ENCODE peak calls at places on chromosomes 1 and 21, in five cellular contexts. One of them, this sample, is unnamed.

GRCh38 chr1:20381045-20381641 is 90.5 kb downstream of the VWA5B1 start:
- DNase-seq in right lobe of liver: no peak
- DNase-seq in IMR-90: no peak
- DNase-seq in A549: no peak
- DNase-seq in esophagus muscularis mucosa: no peak
- DNase-seq in this sample: no peak

GRCh38 chr1:37035828-37036666 is 1.7 kb upstream of the GRIK3 start:
- DNase-seq in right lobe of liver: no peak
- DNase-seq in esophagus muscularis mucosa: no peak
- DNase-seq in A549: no peak
- DNase-seq in IMR-90: no peak
- DNase-seq in this sample: peak; percentile 81

GRCh38 chr1:191669629-191670028 is 488.6 kb upstream of the RGS18 start:
- DNase-seq in esophagus muscularis mucosa: no peak
- DNase-seq in IMR-90: peak; percentile 35
- DNase-seq in right lobe of liver: no peak
- DNase-seq in A549: no peak
- DNase-seq in this sample: no peak

GRCh38 chr21:16195476-16195875 is 465.7 kb downstream of the USP25 start:
- DNase-seq in esophagus muscularis mucosa: no peak
- DNase-seq in right lobe of liver: no peak
- DNase-seq in A549: peak; percentile 39
- DNase-seq in IMR-90: peak; percentile 70
- DNase-seq in this sample: no peak

GRCh38 chr21:45489480-45489982 is 52.7 kb downstream of the SLC19A1 start:
- DNase-seq in right lobe of liver: no peak
- DNase-seq in esophagus muscularis mucosa: no peak
- DNase-seq in A549: no peak
- DNase-seq in IMR-90: no peak
- DNase-seq in this sample: no peak

GRCh38 chr1:160161965-160162705 is 10.7 kb downstream of the ATP1A4 start:
- DNase-seq in IMR-90: peak; percentile 22
- DNase-seq in right lobe of liver: no peak
- DNase-seq in A549: peak; percentile 27
- DNase-seq in esophagus muscularis mucosa: no peak
- DNase-seq in this sample: no peak

GRCh38 chr1:18932879-18933278 is 23.6 kb downstream of the IFFO2 start:
- DNase-seq in esophagus muscularis mucosa: no peak
- DNase-seq in right lobe of liver: no peak
- DNase-seq in A549: no peak
- DNase-seq in IMR-90: no peak
- DNase-seq in this sample: no peak

GRCh38 chr1:95325337-95325736 is 91.3 kb downstream of the RWDD3 start:
- DNase-seq in A549: no peak
- DNase-seq in IMR-90: no peak
- DNase-seq in esophagus muscularis mucosa: no peak
- DNase-seq in right lobe of liver: no peak
- DNase-seq in this sample: no peak

GRCh38 chr21:45152265-45152746 is 77.9 kb downstream of the ADARB1 start:
- DNase-seq in right lobe of liver: peak; percentile 51
- DNase-seq in esophagus muscularis mucosa: no peak
- DNase-seq in IMR-90: no peak
- DNase-seq in A549: no peak
- DNase-seq in this sample: peak; percentile 92

GRCh38 chr1:19038096-19038495 is 81.6 kb upstream of the IFFO2 start:
- DNase-seq in esophagus muscularis mucosa: no peak
- DNase-seq in IMR-90: no peak
- DNase-seq in right lobe of liver: no peak
- DNase-seq in A549: no peak
- DNase-seq in this sample: peak; percentile 18

GRCh38 chr1:53187371-53187770 is 9.3 kb upstream of the CPT2 start:
- DNase-seq in esophagus muscularis mucosa: no peak
- DNase-seq in IMR-90: no peak
- DNase-seq in right lobe of liver: no peak
- DNase-seq in A549: no peak
- DNase-seq in this sample: no peak

GRCh38 chr1:203320546-203321272 is 15.4 kb downstream of the BTG2 start:
- DNase-seq in A549: no peak
- DNase-seq in right lobe of liver: no peak
- DNase-seq in IMR-90: peak; percentile 63
- DNase-seq in esophagus muscularis mucosa: no peak
- DNase-seq in this sample: peak; percentile 93

GRCh38 chr1:153217212-153217611 is at the start of gene PRR9:
- DNase-seq in IMR-90: no peak
- DNase-seq in esophagus muscularis mucosa: no peak
- DNase-seq in A549: no peak
- DNase-seq in right lobe of liver: no peak
- DNase-seq in this sample: no peak

GRCh38 chr1:161427733-161428516 is 60.2 kb upstream of the CFAP126 start:
- DNase-seq in IMR-90: peak; percentile 68
- DNase-seq in A549: peak; percentile 82
- DNase-seq in right lobe of liver: no peak
- DNase-seq in esophagus muscularis mucosa: no peak
- DNase-seq in this sample: no peak

GRCh38 chr1:6461538-6462411 is 4.2 kb downstream of the TNFRSF25 start:
- DNase-seq in right lobe of liver: no peak
- DNase-seq in A549: no peak
- DNase-seq in IMR-90: no peak
- DNase-seq in esophagus muscularis mucosa: no peak
- DNase-seq in this sample: no peak

GRCh38 chr1:78367700-78368099 is 123.1 kb upstream of the PTGFR start:
- DNase-seq in A549: no peak
- DNase-seq in esophagus muscularis mucosa: no peak
- DNase-seq in right lobe of liver: no peak
- DNase-seq in IMR-90: no peak
- DNase-seq in this sample: no peak

GRCh38 chr1:24914226-24915069 is 15.6 kb downstream of the RUNX3 start:
- DNase-seq in IMR-90: peak; percentile 47
- DNase-seq in right lobe of liver: no peak
- DNase-seq in A549: no peak
- DNase-seq in esophagus muscularis mucosa: no peak
- DNase-seq in this sample: no peak

GRCh38 chr21:43318841-43319781 is 107.8 kb downstream of the SIK1 start:
- DNase-seq in right lobe of liver: no peak
- DNase-seq in A549: peak; percentile 55
- DNase-seq in esophagus muscularis mucosa: no peak
- DNase-seq in IMR-90: peak; percentile 87
- DNase-seq in this sample: no peak

GRCh38 chr1:77540501-77541161 is 141.8 kb downstream of the ZZZ3 start:
- DNase-seq in A549: peak; percentile 24
- DNase-seq in esophagus muscularis mucosa: no peak
- DNase-seq in IMR-90: peak; percentile 51
- DNase-seq in right lobe of liver: no peak
- DNase-seq in this sample: no peak

GRCh38 chr1:22204989-22205913 is 62.4 kb upstream of the WNT4 start:
- DNase-seq in right lobe of liver: no peak
- DNase-seq in A549: peak; percentile 10
- DNase-seq in esophagus muscularis mucosa: no peak
- DNase-seq in IMR-90: no peak
- DNase-seq in this sample: peak; percentile 69

GRCh38 chr1:207251066-207251465 is 70.4 kb upstream of the CD55 start:
- DNase-seq in right lobe of liver: no peak
- DNase-seq in IMR-90: no peak
- DNase-seq in A549: no peak
- DNase-seq in esophagus muscularis mucosa: no peak
- DNase-seq in this sample: no peak

GRCh38 chr1:176829261-176829976 is 335.1 kb downstream of the ASTN1 start:
- DNase-seq in A549: no peak
- DNase-seq in IMR-90: no peak
- DNase-seq in right lobe of liver: no peak
- DNase-seq in esophagus muscularis mucosa: no peak
- DNase-seq in this sample: no peak

DNA sequence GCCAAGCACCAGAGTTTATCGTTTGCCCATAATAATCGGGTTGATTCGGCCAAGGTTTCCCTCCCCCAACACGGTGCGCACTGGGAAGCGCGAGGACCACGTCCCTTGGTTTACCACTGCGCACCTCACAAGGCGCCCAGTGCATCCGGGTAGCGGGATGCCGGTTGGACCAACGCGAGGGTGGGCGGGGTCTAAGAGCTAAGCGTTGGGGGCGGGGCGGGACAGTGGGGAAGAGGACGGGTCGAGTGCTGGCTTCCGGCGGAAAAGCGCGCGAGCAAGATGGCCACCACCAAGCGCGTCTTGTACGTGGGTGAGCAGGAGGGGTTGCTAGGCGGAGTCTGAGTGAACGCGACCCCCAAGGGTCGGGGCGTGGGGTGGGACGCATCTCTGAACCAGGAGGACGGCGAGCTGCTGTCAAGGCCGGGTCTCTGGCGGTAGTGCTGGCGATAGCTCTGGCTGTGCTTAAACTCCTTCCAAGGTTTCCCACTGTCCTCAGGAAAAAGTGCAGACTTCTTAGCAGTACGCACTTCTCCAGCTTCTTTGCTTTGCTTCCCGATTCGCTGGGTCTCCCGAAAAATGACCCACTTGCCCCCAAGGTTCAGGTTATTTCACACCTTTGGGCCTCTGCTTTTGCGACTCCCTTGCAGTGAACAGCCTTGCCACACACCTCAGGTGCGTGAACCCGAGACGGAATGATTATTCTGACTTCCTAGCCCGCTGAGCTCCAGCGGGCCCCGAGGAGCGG is at the start of gene PPIE:
- DNase-seq in esophagus muscularis mucosa: peak; percentile 97
- DNase-seq in IMR-90: peak; percentile 83
- DNase-seq in right lobe of liver: peak; percentile 95
- DNase-seq in A549: peak; percentile 92
- DNase-seq in this sample: peak; percentile 97
- TF ChIP-seq POLR2A in esophagus muscularis mucosa: no peak
- TF ChIP-seq POLR2A in IMR-90: peak; percentile 61
- TF ChIP-seq POLR2A in right lobe of liver: no peak
- TF ChIP-seq POLR2A in A549: peak; percentile 83
- TF ChIP-seq POLR2A in this sample: peak; percentile 61

GRCh38 chr21:29673096-29673610 is 266.6 kb downstream of the GRIK1 start:
- DNase-seq in IMR-90: no peak
- DNase-seq in esophagus muscularis mucosa: no peak
- DNase-seq in A549: no peak
- DNase-seq in right lobe of liver: no peak
- DNase-seq in this sample: no peak

GRCh38 chr21:29670228-29670627 is 269.6 kb downstream of the GRIK1 start:
- DNase-seq in A549: no peak
- DNase-seq in esophagus muscularis mucosa: no peak
- DNase-seq in right lobe of liver: no peak
- DNase-seq in IMR-90: no peak
- DNase-seq in this sample: no peak

GRCh38 chr21:29674343-29674742 is 265.5 kb downstream of the GRIK1 start:
- DNase-seq in esophagus muscularis mucosa: no peak
- DNase-seq in A549: no peak
- DNase-seq in IMR-90: no peak
- DNase-seq in right lobe of liver: no peak
- DNase-seq in this sample: no peak

GRCh38 chr21:29669416-29669815 is 270.4 kb downstream of the GRIK1 start:
- DNase-seq in esophagus muscularis mucosa: no peak
- DNase-seq in A549: no peak
- DNase-seq in right lobe of liver: no peak
- DNase-seq in IMR-90: no peak
- DNase-seq in this sample: no peak

DNA sequence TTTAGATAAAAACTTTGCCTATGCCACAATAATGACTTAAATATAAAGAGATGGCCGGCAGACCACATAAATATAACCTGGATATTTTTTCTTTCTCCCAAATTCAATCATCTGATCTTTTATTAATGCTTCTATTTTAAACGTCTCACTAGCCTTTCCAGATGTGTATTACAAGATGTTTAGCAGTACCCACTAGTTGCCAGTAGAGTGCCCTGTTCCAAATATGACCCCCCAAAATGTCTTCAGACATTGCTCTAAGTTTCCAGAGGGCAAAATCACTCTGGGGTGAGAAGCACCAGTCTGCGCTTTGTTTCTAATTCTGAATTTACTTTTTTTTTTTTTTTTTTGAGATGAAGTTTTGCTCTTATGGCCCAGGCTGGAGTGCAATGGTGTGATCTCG is 268.1 kb downstream of the GRIK1 start:
- DNase-seq in IMR-90: no peak
- DNase-seq in A549: no peak
- DNase-seq in right lobe of liver: no peak
- DNase-seq in esophagus muscularis mucosa: no peak
- DNase-seq in this sample: no peak
- TF ChIP-seq CTCF in IMR-90: no peak
- TF ChIP-seq CTCF in A549: no peak
- TF ChIP-seq CTCF in right lobe of liver: no peak
- TF ChIP-seq CTCF in esophagus muscularis mucosa: no peak
- TF ChIP-seq CTCF in this sample: no peak

DNA sequence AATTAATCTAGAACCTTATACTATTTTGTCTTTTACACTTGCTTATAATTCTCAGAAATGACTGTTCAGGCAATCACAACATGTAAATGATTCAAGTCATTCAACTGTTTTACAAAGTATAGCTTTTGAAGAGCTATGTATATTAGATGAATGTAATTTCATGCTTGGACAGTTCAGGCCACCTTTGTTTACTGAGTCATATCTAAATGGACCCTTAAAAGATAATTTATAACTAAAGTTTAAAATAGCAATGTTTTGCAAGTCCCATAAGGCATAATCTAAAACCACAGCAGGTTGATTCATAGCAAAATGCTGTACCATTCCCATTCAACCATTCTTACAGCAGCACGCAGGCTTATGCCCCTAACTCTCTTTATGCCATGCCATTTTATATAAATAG is 64.8 kb downstream of the PIK3R3 start:
- DNase-seq in right lobe of liver: no peak
- DNase-seq in esophagus muscularis mucosa: no peak
- DNase-seq in IMR-90: no peak
- DNase-seq in A549: no peak
- DNase-seq in this sample: no peak
- H3K27ac ChIP-seq in right lobe of liver: no peak overlapping the region
- H3K27ac ChIP-seq in esophagus muscularis mucosa: no peak overlapping the region
- H3K27ac ChIP-seq in IMR-90: no peak overlapping the region
- H3K27ac ChIP-seq in A549: no peak overlapping the region
- H3K27ac ChIP-seq in this sample: no peak overlapping the region

GRCh38 chr1:47970882-47971281 is 26.3 kb downstream of the TRABD2B start:
- DNase-seq in IMR-90: no peak
- DNase-seq in right lobe of liver: no peak
- DNase-seq in esophagus muscularis mucosa: no peak
- DNase-seq in A549: no peak
- DNase-seq in this sample: no peak

GRCh38 chr1:47972864-47973437 is 24.2 kb downstream of the TRABD2B start:
- DNase-seq in esophagus muscularis mucosa: no peak
- DNase-seq in IMR-90: no peak
- DNase-seq in A549: no peak
- DNase-seq in right lobe of liver: no peak
- DNase-seq in this sample: no peak

GRCh38 chr1:47968489-47968888 is 28.7 kb downstream of the TRABD2B start:
- DNase-seq in esophagus muscularis mucosa: no peak
- DNase-seq in A549: no peak
- DNase-seq in IMR-90: no peak
- DNase-seq in right lobe of liver: peak; percentile 28
- DNase-seq in this sample: no peak

GRCh38 chr1:47969478-47969877 is 27.7 kb downstream of the TRABD2B start:
- DNase-seq in right lobe of liver: peak; percentile 86
- DNase-seq in IMR-90: no peak
- DNase-seq in esophagus muscularis mucosa: no peak
- DNase-seq in A549: no peak
- DNase-seq in this sample: no peak

DNA sequence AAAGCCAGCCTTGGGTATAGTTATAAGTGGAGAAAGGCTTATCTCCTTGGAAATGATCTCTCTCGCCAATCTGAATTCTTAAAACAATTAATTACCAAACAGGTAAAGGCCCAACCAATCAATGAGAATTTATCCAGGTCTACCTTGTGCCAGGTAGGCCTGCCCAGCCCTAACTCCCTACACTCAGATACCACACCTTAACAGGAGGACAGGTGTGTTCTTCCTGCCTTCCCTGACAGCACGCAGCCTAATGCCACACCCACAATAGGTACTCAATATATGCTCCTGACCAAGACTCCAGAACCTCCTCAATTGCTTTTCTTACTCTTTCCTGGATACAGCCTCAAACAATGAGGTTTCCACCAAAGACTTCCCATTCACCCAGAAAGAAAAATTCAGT is 25.8 kb downstream of the TRABD2B start:
- DNase-seq in esophagus muscularis mucosa: no peak
- DNase-seq in A549: no peak
- DNase-seq in right lobe of liver: no peak
- DNase-seq in IMR-90: no peak
- DNase-seq in this sample: no peak
- TF ChIP-seq POLR2A in esophagus muscularis mucosa: no peak
- TF ChIP-seq POLR2A in A549: no peak
- TF ChIP-seq POLR2A in right lobe of liver: no peak
- TF ChIP-seq POLR2A in IMR-90: no peak
- TF ChIP-seq POLR2A in this sample: no peak

This sample was measured in spleen.